ENCODE peak calls at places on chromosomes 16 and 17, in eight cellular contexts. E is activated CD4-positive, alpha-beta T cell treated with anti-CD3 and anti-CD28 coated beads, Interleukin-2, amount 10 ng/mL, durations not matched to agents 24 days and 14 days; G is HEK293T; D is skeletal muscle cell; L is tibial artery; K is CD8-positive, alpha-beta T cell; C is activated CD8-positive, alpha-beta memory T cell treated with anti-CD3 and anti-CD28 coated beads, Interleukin-2, amount 10 ng/mL, durations not matched to agents 7 days and 5 days; J is left ventricle myocardium inferior. W is an unnamed sample.

GRCh38 chr17:44119062-44119461 is 4.4 kb downstream of the HDAC5 start:
- DNase-seq in C (no peak), D (no peak), K (no peak), L (no peak), J (no peak), G (no peak), E (no peak), W (no peak)

GRCh38 chr17:10620823-10621222 is 36.3 kb downstream of the MYH3 start:
- DNase-seq in D (no peak), K (no peak), L (no peak), J (no peak), C (no peak), E (no peak), G (no peak), W (no peak)

GRCh38 chr17:76246080-76247066 is 6.1 kb upstream of the RNF157 start:
- DNase-seq in K (no peak), D (peak), J (no peak), C (peak), L (peak), G (peak), E (peak), W (peak)

GRCh38 chr17:69761767-69762321 is 313.2 kb upstream of the KCNJ16 start:
- DNase-seq in C (no peak), K (no peak), D (peak), J (no peak), G (no peak), E (no peak), L (no peak), W (peak)

GRCh38 chr16:87826798-87827587 is 42.3 kb downstream of the SLC7A5 start:
- DNase-seq in C (no peak), K (no peak), J (no peak), G (no peak), L (no peak), E (no peak), D (no peak), W (no peak)

GRCh38 chr16:84929421-84930297 is 81.7 kb downstream of the ZDHHC7 start:
- DNase-seq in K (no peak), D (no peak), G (no peak), C (no peak), L (no peak), J (peak), E (no peak), W (peak)

GRCh38 chr16:53053967-53054669 is 673 bp upstream of the CHD9 start:
- DNase-seq in C (peak), G (no peak), D (no peak), L (peak), K (no peak), E (no peak), J (peak), W (no peak)

GRCh38 chr16:2692948-2693651 is 10.8 kb downstream of the KCTD5 start:
- DNase-seq in J (no peak), K (no peak), L (no peak), E (no peak), G (no peak), D (peak), C (no peak), W (peak)

GRCh38 chr16:2467301-2468141 is 3.6 kb upstream of the NTN3 start:
- DNase-seq in L (peak), K (no peak), G (peak), C (no peak), E (no peak), D (peak), J (peak), W (peak)

GRCh38 chr17:38322156-38322779 is 21.5 kb downstream of the GPR179 start:
- DNase-seq in L (no peak), J (peak), D (peak), E (peak), G (peak), K (peak), C (peak), W (no peak)

GRCh38 chr17:71970312-71970711 is 150.5 kb upstream of the SOX9 start:
- DNase-seq in L (no peak), J (no peak), K (no peak), C (no peak), G (no peak), E (no peak), D (peak), W (no peak)

GRCh38 chr17:30296499-30297038 is 4.8 kb upstream of the BLMH start:
- DNase-seq in K (no peak), G (no peak), C (no peak), L (no peak), J (no peak), D (no peak), E (no peak), W (no peak)

GRCh38 chr16:8641671-8642070 is 20.2 kb downstream of the METTL22 start:
- DNase-seq in C (no peak), E (no peak), J (no peak), K (no peak), D (no peak), L (no peak), G (no peak), W (no peak)

GRCh38 chr17:6070280-6070894 is at the start of gene WSCD1:
- DNase-seq in D (no peak), G (peak), L (no peak), J (no peak), K (no peak), E (no peak), C (no peak), W (no peak)

GRCh38 chr16:9308300-9309209 is 217.1 kb downstream of the HAPSTR1 start:
- DNase-seq in J (no peak), G (no peak), D (no peak), K (no peak), C (no peak), L (no peak), E (no peak), W (no peak)